ENCODE peak calls at places on chromosomes 2 and 18, in seven cellular contexts. One of them, this sample, is unnamed.

GRCh38 chr2:36296798-36297197 is 58.8 kb upstream of the CRIM1 start:
- DNase-seq in substantia nigra: no peak
- DNase-seq in heart left ventricle: no peak
- DNase-seq in colonic mucosa: no peak
- DNase-seq in endothelial cell of umbilical vein: no peak
- DNase-seq in mesenchymal stem cell: no peak
- DNase-seq in sigmoid colon: no peak
- DNase-seq in this sample: no peak

GRCh38 chr18:69484699-69485396 is 84.2 kb downstream of the DOK6 start:
- DNase-seq in substantia nigra: no peak
- DNase-seq in heart left ventricle: no peak
- DNase-seq in colonic mucosa: no peak
- DNase-seq in endothelial cell of umbilical vein: peak
- DNase-seq in mesenchymal stem cell: peak
- DNase-seq in sigmoid colon: no peak
- DNase-seq in this sample: no peak

GRCh38 chr18:21602302-21602592 is 1.7 kb upstream of the ESCO1 start:
- DNase-seq in substantia nigra: no peak
- DNase-seq in heart left ventricle: no peak
- DNase-seq in colonic mucosa: no peak
- DNase-seq in endothelial cell of umbilical vein: no peak
- DNase-seq in mesenchymal stem cell: no peak
- DNase-seq in sigmoid colon: no peak
- DNase-seq in this sample: no peak

GRCh38 chr18:70377317-70377799 is 88.5 kb downstream of the SOCS6 start:
- DNase-seq in substantia nigra: no peak
- DNase-seq in heart left ventricle: no peak
- DNase-seq in colonic mucosa: peak
- DNase-seq in endothelial cell of umbilical vein: no peak
- DNase-seq in mesenchymal stem cell: peak
- DNase-seq in sigmoid colon: no peak
- DNase-seq in this sample: no peak

GRCh38 chr2:121898483-121898882 is 143.0 kb downstream of the TSN start:
- DNase-seq in substantia nigra: no peak
- DNase-seq in heart left ventricle: no peak
- DNase-seq in colonic mucosa: no peak
- DNase-seq in endothelial cell of umbilical vein: peak
- DNase-seq in mesenchymal stem cell: no peak
- DNase-seq in sigmoid colon: no peak
- DNase-seq in this sample: no peak

GRCh38 chr2:8632755-8633154 is 49.1 kb upstream of the ID2 start:
- DNase-seq in substantia nigra: no peak
- DNase-seq in heart left ventricle: no peak
- DNase-seq in colonic mucosa: no peak
- DNase-seq in endothelial cell of umbilical vein: no peak
- DNase-seq in mesenchymal stem cell: no peak
- DNase-seq in sigmoid colon: no peak
- DNase-seq in this sample: no peak

GRCh38 chr2:219784178-219784577 is 156.7 kb downstream of the SLC4A3 start:
- DNase-seq in substantia nigra: no peak
- DNase-seq in heart left ventricle: no peak
- DNase-seq in colonic mucosa: no peak
- DNase-seq in endothelial cell of umbilical vein: no peak
- DNase-seq in mesenchymal stem cell: no peak
- DNase-seq in sigmoid colon: no peak
- DNase-seq in this sample: no peak

GRCh38 chr2:175855794-175856453 is 146.1 kb downstream of the LNPK start:
- DNase-seq in substantia nigra: peak
- DNase-seq in heart left ventricle: peak
- DNase-seq in colonic mucosa: no peak
- DNase-seq in endothelial cell of umbilical vein: no peak
- DNase-seq in mesenchymal stem cell: peak
- DNase-seq in sigmoid colon: peak
- DNase-seq in this sample: peak

GRCh38 chr18:31679133-31679731 is 5.1 kb downstream of the B4GALT6 start:
- DNase-seq in substantia nigra: no peak
- DNase-seq in heart left ventricle: no peak
- DNase-seq in colonic mucosa: peak
- DNase-seq in endothelial cell of umbilical vein: peak
- DNase-seq in mesenchymal stem cell: peak
- DNase-seq in sigmoid colon: no peak
- DNase-seq in this sample: peak

GRCh38 chr18:62030091-62030985 is 137.5 kb upstream of the RNF152 start:
- DNase-seq in substantia nigra: no peak
- DNase-seq in heart left ventricle: no peak
- DNase-seq in colonic mucosa: no peak
- DNase-seq in endothelial cell of umbilical vein: no peak
- DNase-seq in mesenchymal stem cell: peak
- DNase-seq in sigmoid colon: no peak
- DNase-seq in this sample: no peak
- H3K27ac ChIP-seq in substantia nigra: no peak
- H3K27ac ChIP-seq in heart left ventricle: no peak
- H3K27ac ChIP-seq in colonic mucosa: no peak
- H3K27ac ChIP-seq in endothelial cell of umbilical vein: no peak
- H3K27ac ChIP-seq in mesenchymal stem cell: no peak
- H3K27ac ChIP-seq in sigmoid colon: no peak
- H3K27ac ChIP-seq in this sample: no peak

GRCh38 chr2:56739421-56739820 is 555.6 kb downstream of the CCDC85A start:
- DNase-seq in substantia nigra: no peak
- DNase-seq in heart left ventricle: no peak
- DNase-seq in colonic mucosa: no peak
- DNase-seq in endothelial cell of umbilical vein: no peak
- DNase-seq in mesenchymal stem cell: no peak
- DNase-seq in sigmoid colon: no peak
- DNase-seq in this sample: no peak

GRCh38 chr2:56743807-56744206 is 560.0 kb downstream of the CCDC85A start:
- DNase-seq in substantia nigra: no peak
- DNase-seq in heart left ventricle: no peak
- DNase-seq in colonic mucosa: no peak
- DNase-seq in endothelial cell of umbilical vein: no peak
- DNase-seq in mesenchymal stem cell: no peak
- DNase-seq in sigmoid colon: no peak
- DNase-seq in this sample: no peak

GRCh38 chr2:56741601-56742102 is 557.9 kb downstream of the CCDC85A start:
- DNase-seq in substantia nigra: no peak
- DNase-seq in heart left ventricle: peak
- DNase-seq in colonic mucosa: no peak
- DNase-seq in endothelial cell of umbilical vein: peak
- DNase-seq in mesenchymal stem cell: peak
- DNase-seq in sigmoid colon: no peak
- DNase-seq in this sample: peak
- H3K27ac ChIP-seq in substantia nigra: no peak
- H3K27ac ChIP-seq in heart left ventricle: no peak
- H3K27ac ChIP-seq in colonic mucosa: no peak
- H3K27ac ChIP-seq in endothelial cell of umbilical vein: peak
- H3K27ac ChIP-seq in mesenchymal stem cell: peak
- H3K27ac ChIP-seq in sigmoid colon: no peak
- H3K27ac ChIP-seq in this sample: no peak

GRCh38 chr2:215605214-215605613 is 169.3 kb upstream of the FN1 start:
- DNase-seq in substantia nigra: no peak
- DNase-seq in heart left ventricle: no peak
- DNase-seq in colonic mucosa: no peak
- DNase-seq in endothelial cell of umbilical vein: no peak
- DNase-seq in mesenchymal stem cell: no peak
- DNase-seq in sigmoid colon: no peak
- DNase-seq in this sample: no peak

GRCh38 chr2:215601526-215601925 is 165.7 kb upstream of the FN1 start:
- DNase-seq in substantia nigra: no peak
- DNase-seq in heart left ventricle: no peak
- DNase-seq in colonic mucosa: no peak
- DNase-seq in endothelial cell of umbilical vein: no peak
- DNase-seq in mesenchymal stem cell: no peak
- DNase-seq in sigmoid colon: no peak
- DNase-seq in this sample: no peak

GRCh38 chr2:215604631-215605030 is 168.8 kb upstream of the FN1 start:
- DNase-seq in substantia nigra: no peak
- DNase-seq in heart left ventricle: no peak
- DNase-seq in colonic mucosa: no peak
- DNase-seq in endothelial cell of umbilical vein: no peak
- DNase-seq in mesenchymal stem cell: no peak
- DNase-seq in sigmoid colon: no peak
- DNase-seq in this sample: no peak

GRCh38 chr2:215603440-215603839 is 167.6 kb upstream of the FN1 start:
- DNase-seq in substantia nigra: no peak
- DNase-seq in heart left ventricle: no peak
- DNase-seq in colonic mucosa: no peak
- DNase-seq in endothelial cell of umbilical vein: no peak
- DNase-seq in mesenchymal stem cell: no peak
- DNase-seq in sigmoid colon: no peak
- DNase-seq in this sample: no peak

GRCh38 chr2:215601990-215602721 is 166.3 kb upstream of the FN1 start:
- DNase-seq in substantia nigra: no peak
- DNase-seq in heart left ventricle: no peak
- DNase-seq in colonic mucosa: no peak
- DNase-seq in endothelial cell of umbilical vein: peak
- DNase-seq in mesenchymal stem cell: no peak
- DNase-seq in sigmoid colon: no peak
- DNase-seq in this sample: no peak
- H3K27ac ChIP-seq in substantia nigra: no peak
- H3K27ac ChIP-seq in heart left ventricle: peak
- H3K27ac ChIP-seq in colonic mucosa: no peak
- H3K27ac ChIP-seq in endothelial cell of umbilical vein: peak
- H3K27ac ChIP-seq in mesenchymal stem cell: no peak
- H3K27ac ChIP-seq in sigmoid colon: no peak
- H3K27ac ChIP-seq in this sample: no peak

GRCh38 chr2:236552586-236552985 is 17.0 kb upstream of the ACKR3 start:
- DNase-seq in substantia nigra: no peak
- DNase-seq in heart left ventricle: no peak
- DNase-seq in colonic mucosa: no peak
- DNase-seq in endothelial cell of umbilical vein: no peak
- DNase-seq in mesenchymal stem cell: no peak
- DNase-seq in sigmoid colon: no peak
- DNase-seq in this sample: no peak

GRCh38 chr2:236550298-236550697 is 19.3 kb upstream of the ACKR3 start:
- DNase-seq in substantia nigra: no peak
- DNase-seq in heart left ventricle: no peak
- DNase-seq in colonic mucosa: no peak
- DNase-seq in endothelial cell of umbilical vein: no peak
- DNase-seq in mesenchymal stem cell: no peak
- DNase-seq in sigmoid colon: no peak
- DNase-seq in this sample: no peak

GRCh38 chr2:236553522-236553921 is 16.1 kb upstream of the ACKR3 start:
- DNase-seq in substantia nigra: no peak
- DNase-seq in heart left ventricle: no peak
- DNase-seq in colonic mucosa: no peak
- DNase-seq in endothelial cell of umbilical vein: no peak
- DNase-seq in mesenchymal stem cell: no peak
- DNase-seq in sigmoid colon: no peak
- DNase-seq in this sample: no peak

GRCh38 chr2:236550701-236551465 is 18.7 kb upstream of the ACKR3 start:
- DNase-seq in substantia nigra: no peak
- DNase-seq in heart left ventricle: no peak
- DNase-seq in colonic mucosa: no peak
- DNase-seq in endothelial cell of umbilical vein: no peak
- DNase-seq in mesenchymal stem cell: no peak
- DNase-seq in sigmoid colon: no peak
- DNase-seq in this sample: no peak

DNA sequence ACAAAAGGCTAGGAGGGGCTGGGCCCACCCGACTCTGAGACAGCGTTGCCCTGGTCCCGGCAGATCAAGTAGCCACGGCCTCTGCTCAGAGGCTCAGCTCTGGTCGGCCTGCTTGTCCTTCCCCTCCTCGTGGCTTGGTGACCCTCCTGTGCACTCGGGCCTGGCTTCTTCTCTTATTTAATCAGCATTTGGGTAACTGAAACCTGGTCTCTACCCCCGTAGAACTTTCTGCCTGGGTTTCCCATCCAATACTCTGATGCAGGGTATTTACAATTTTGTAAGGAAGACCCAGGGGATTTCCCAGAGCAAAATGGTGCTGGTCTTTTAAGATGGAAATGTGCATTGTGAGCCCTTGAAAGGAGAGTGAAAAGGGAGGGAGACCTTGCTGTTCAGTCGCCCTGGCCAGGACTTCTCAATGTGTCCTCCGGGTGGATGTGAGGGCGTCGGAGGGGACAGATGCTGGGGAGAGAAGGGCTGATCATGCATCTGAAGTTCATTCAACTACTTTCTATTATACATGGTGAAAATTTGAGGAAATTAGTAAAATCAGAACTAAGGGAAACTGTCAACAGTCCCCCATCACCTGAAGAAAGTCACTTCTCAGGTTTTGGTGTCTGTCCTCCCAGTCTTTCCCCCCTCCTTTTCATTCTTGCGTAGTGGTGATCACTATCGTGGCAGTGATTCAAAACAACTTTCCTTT is 17.6 kb upstream of the ACKR3 start:
- DNase-seq in substantia nigra: no peak
- DNase-seq in heart left ventricle: no peak
- DNase-seq in colonic mucosa: no peak
- DNase-seq in endothelial cell of umbilical vein: no peak
- DNase-seq in mesenchymal stem cell: no peak
- DNase-seq in sigmoid colon: no peak
- DNase-seq in this sample: no peak
- H3K27ac ChIP-seq in substantia nigra: no peak
- H3K27ac ChIP-seq in heart left ventricle: no peak
- H3K27ac ChIP-seq in colonic mucosa: no peak
- H3K27ac ChIP-seq in endothelial cell of umbilical vein: no peak
- H3K27ac ChIP-seq in mesenchymal stem cell: no peak
- H3K27ac ChIP-seq in sigmoid colon: no peak
- H3K27ac ChIP-seq in this sample: no peak

This sample was measured in foreskin keratinocyte.